ENCODE peak calls at places on chromosomes 6 and 20, in ten cellular contexts. D, X, L, M, T, P, C, S, Y and V are unnamed samples.

GRCh38 chr20:18738888-18739287 is 74.7 kb upstream of the SCP2D1 start:
- DNase-seq in D (no peak), X (no peak), L (no peak), M (no peak), T (no peak), P (no peak), C (no peak), S (no peak), Y (peak; percentile 5), V (no peak)

GRCh38 chr6:44867561-44868334 is 460.4 kb upstream of the RUNX2 start:
- DNase-seq in D (no peak), X (no peak), L (no peak), M (no peak), T (no peak), P (no peak), C (no peak), S (no peak), Y (no peak), V (no peak)

GRCh38 chr20:53652090-53652858 is 58.6 kb upstream of the ZNF217 start:
- DNase-seq in D (no peak), X (no peak), L (no peak), M (no peak), T (no peak), P (no peak), C (no peak), S (no peak), Y (peak; percentile 26), V (no peak)

GRCh38 chr6:114564302-114564933 is 221.6 kb upstream of the HS3ST5 start:
- DNase-seq in D (no peak), X (no peak), L (no peak), M (no peak), T (no peak), P (no peak), C (no peak), S (no peak), Y (no peak), V (no peak)

GRCh38 chr6:6987749-6988148 is 120.0 kb upstream of the RREB1 start:
- DNase-seq in D (no peak), X (no peak), L (no peak), M (no peak), T (no peak), P (no peak), C (no peak), S (no peak), Y (no peak), V (no peak)

GRCh38 chr6:15546591-15546990 is 116.2 kb downstream of the DTNBP1 start:
- DNase-seq in D (no peak), X (no peak), L (no peak), M (no peak), T (no peak), P (no peak), C (no peak), S (no peak), Y (no peak), V (no peak)

GRCh38 chr20:44392776-44393607 is 37.5 kb downstream of the HNF4A start:
- DNase-seq in D (no peak), X (no peak), L (no peak), M (no peak), T (no peak), P (no peak), C (no peak), S (no peak), Y (no peak), V (no peak)

GRCh38 chr6:5025911-5026819 is 22.3 kb upstream of the RPP40 start:
- DNase-seq in D (no peak), X (no peak), L (peak; percentile 6), M (peak; percentile 58), T (peak; percentile 57), P (no peak), C (no peak), S (peak; percentile 64), Y (peak; percentile 33), V (no peak)

GRCh38 chr20:19284400-19285178 is 72.1 kb downstream of the SLC24A3 start:
- DNase-seq in D (no peak), X (no peak), L (no peak), M (no peak), T (no peak), P (no peak), C (no peak), S (no peak), Y (no peak), V (no peak)

GRCh38 chr6:80445752-80446151 is 339.3 kb downstream of the BCKDHB start:
- DNase-seq in D (no peak), X (no peak), L (no peak), M (no peak), T (no peak), P (no peak), C (no peak), S (no peak), Y (no peak), V (no peak)

GRCh38 chr20:53321596-53321995 is 272.0 kb downstream of the ZNF217 start:
- DNase-seq in D (no peak), X (no peak), L (no peak), M (no peak), T (no peak), P (no peak), C (no peak), S (no peak), Y (no peak), V (no peak)

GRCh38 chr6:128655978-128656498 is 135.6 kb upstream of the PTPRK start:
- DNase-seq in D (no peak), X (peak; percentile 78), L (peak; percentile 95), M (no peak), T (peak; percentile 85), P (peak; percentile 55), C (no peak), S (no peak), Y (peak; percentile 92), V (peak; percentile 66)
- H3K4me3 ChIP-seq in D (no peak overlapping the region), X (no peak overlapping the region), L (no peak overlapping the region), M (no peak overlapping the region), T (no peak overlapping the region), P (no peak overlapping the region), C (no peak overlapping the region), S (no peak overlapping the region), Y (no peak overlapping the region), V (no peak overlapping the region)

GRCh38 chr20:64035066-64035932 is 683 bp upstream of the C20orf204 start:
- DNase-seq in D (no peak), X (no peak), L (no peak), M (no peak), T (no peak), P (no peak), C (no peak), S (no peak), Y (no peak), V (no peak)
- H3K4me3 ChIP-seq in D (no peak overlapping the region), X (no peak overlapping the region), L (no peak overlapping the region), M (no peak overlapping the region), T (no peak overlapping the region), P (no peak overlapping the region), C (no peak overlapping the region), S (no peak overlapping the region), Y (no peak overlapping the region), V (no peak overlapping the region)

DNA sequence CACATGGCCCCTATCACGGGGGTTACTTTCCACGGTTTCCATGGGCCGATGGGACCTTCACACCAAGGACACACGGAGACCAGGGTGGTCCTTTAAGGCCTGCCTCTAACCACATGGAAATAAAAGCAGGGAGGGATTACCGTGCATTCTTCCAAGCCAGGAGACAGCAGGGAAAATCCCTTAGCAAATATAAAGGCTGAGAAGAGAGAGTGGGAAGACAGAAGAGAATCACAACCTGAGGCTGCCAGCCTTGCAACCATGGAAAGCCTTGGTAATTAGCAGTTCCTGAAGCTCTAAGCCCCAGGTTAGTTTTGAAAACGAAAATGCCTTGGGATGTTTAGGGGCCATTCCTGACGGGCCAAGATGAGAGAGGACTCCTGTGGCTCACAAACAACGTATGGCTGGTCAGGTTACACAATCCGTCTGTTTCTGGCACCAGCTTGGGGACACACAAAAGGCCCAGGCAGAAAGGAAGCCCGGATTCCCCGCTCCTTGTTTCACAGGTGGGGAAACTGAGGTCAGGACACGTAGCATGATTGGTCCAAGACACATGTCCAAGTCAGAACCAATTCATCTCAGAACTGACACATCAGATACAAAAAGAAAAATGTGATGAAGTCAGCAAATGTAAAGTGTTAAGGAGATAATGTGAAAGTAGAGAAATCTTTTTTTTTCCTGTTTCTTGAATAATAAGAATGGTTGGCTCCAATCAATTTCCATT is 2.8 kb downstream of the PREX1 start:
- DNase-seq in D (no peak), X (no peak), L (no peak), M (no peak), T (no peak), P (no peak), C (no peak), S (no peak), Y (no peak), V (no peak)
- H3K4me3 ChIP-seq in D (peak overlapping the region; percentile 65), X (no peak overlapping the region), L (no peak overlapping the region), M (no peak overlapping the region), T (no peak overlapping the region), P (no peak overlapping the region), C (no peak overlapping the region), S (peak overlapping the region; percentile 86), Y (no peak overlapping the region), V (no peak overlapping the region)

GRCh38 chr6:105077592-105078463 is 102.0 kb downstream of the POPDC3 start:
- DNase-seq in D (no peak), X (no peak), L (peak; percentile 15), M (no peak), T (peak; percentile 71), P (peak; percentile 27), C (no peak), S (no peak), Y (peak; percentile 69), V (no peak)

GRCh38 chr6:105075210-105075609 is 104.6 kb downstream of the POPDC3 start:
- DNase-seq in D (no peak), X (no peak), L (no peak), M (no peak), T (no peak), P (no peak), C (no peak), S (no peak), Y (no peak), V (no peak)

GRCh38 chr6:105080279-105080678 is 99.5 kb downstream of the POPDC3 start:
- DNase-seq in D (no peak), X (no peak), L (no peak), M (no peak), T (no peak), P (no peak), C (no peak), S (no peak), Y (no peak), V (no peak)
- H3K4me3 ChIP-seq in D (no peak overlapping the region), X (no peak overlapping the region), L (no peak overlapping the region), M (no peak overlapping the region), T (no peak overlapping the region), P (no peak overlapping the region), C (no peak overlapping the region), S (no peak overlapping the region), Y (no peak overlapping the region), V (no peak overlapping the region)

GRCh38 chr6:13014551-13015378 is 298.2 kb downstream of the PHACTR1 start:
- DNase-seq in D (no peak), X (no peak), L (no peak), M (peak; percentile 48), T (no peak), P (no peak), C (no peak), S (peak; percentile 18), Y (no peak), V (no peak)
- H3K4me3 ChIP-seq in D (no peak overlapping the region), X (no peak overlapping the region), L (no peak overlapping the region), M (peak overlapping the region; percentile 70), T (peak overlapping the region; percentile 52), P (no peak overlapping the region), C (no peak overlapping the region), S (peak overlapping the region; percentile 70), Y (no peak overlapping the region), V (no peak overlapping the region)